ENCODE peak calls at places on chromosome 4, in four cellular contexts. T, U, R and G are unnamed samples. For H3K4me1, the result is how much of the 10 kb centered on the place peaks cover.

GRCh38 chr4:120921456-120922389 is 803 bp downstream of the PRDM5 start:
- DNase-seq in T (no peak), U (no peak), R (peak), G (peak)

GRCh38 chr4:18397681-18398080 is 376.1 kb upstream of the LCORL start:
- DNase-seq in T (no peak), U (no peak), R (no peak), G (no peak)

GRCh38 chr4:38154251-38154650 is 194.1 kb downstream of the PTTG2 start:
- DNase-seq in T (no peak), U (no peak), R (no peak), G (peak)

GRCh38 chr4:38188631-38189101 is 228.5 kb downstream of the PTTG2 start:
- DNase-seq in T (no peak), U (no peak), R (no peak), G (no peak)

GRCh38 chr4:176753049-176753448 is 39.7 kb downstream of the VEGFC start:
- DNase-seq in T (no peak), U (no peak), R (no peak), G (peak)

GRCh38 chr4:89836897-89837384 is at the start of gene SNCA:
- DNase-seq in T (no peak), U (peak), R (peak), G (peak)

GRCh38 chr4:78601013-78601412 is 49.4 kb downstream of the ANXA3 start:
- DNase-seq in T (peak), U (peak), R (no peak), G (no peak)

GRCh38 chr4:123649644-123650356 is 253.2 kb downstream of the SPRY1 start:
- DNase-seq in T (no peak), U (no peak), R (peak), G (peak)

GRCh38 chr4:751676-752075 is 46.0 kb downstream of the PCGF3 start:
- DNase-seq in T (no peak), U (no peak), R (no peak), G (no peak)

GRCh38 chr4:182881928-182882327 is 35.3 kb downstream of the DCTD start:
- DNase-seq in T (no peak), U (no peak), R (no peak), G (no peak)

GRCh38 chr4:4488405-4489404 is 53.1 kb downstream of the STX18 start:
- DNase-seq in T (peak), U (peak), R (peak), G (peak)
- H3K4me1 ChIP-seq in T (under half), U (under half), R (under half), G (under half)

GRCh38 chr4:119116925-119117900 is 18.4 kb upstream of the MYOZ2 start:
- DNase-seq in T (no peak), U (no peak), R (no peak), G (no peak)

GRCh38 chr4:119116021-119116420 is 19.6 kb upstream of the MYOZ2 start:
- DNase-seq in T (no peak), U (no peak), R (no peak), G (no peak)

GRCh38 chr4:119110121-119110520 is 25.5 kb upstream of the MYOZ2 start:
- DNase-seq in T (no peak), U (no peak), R (no peak), G (no peak)

GRCh38 chr4:119111296-119111695 is 24.3 kb upstream of the MYOZ2 start:
- DNase-seq in T (no peak), U (no peak), R (no peak), G (no peak)

DNA sequence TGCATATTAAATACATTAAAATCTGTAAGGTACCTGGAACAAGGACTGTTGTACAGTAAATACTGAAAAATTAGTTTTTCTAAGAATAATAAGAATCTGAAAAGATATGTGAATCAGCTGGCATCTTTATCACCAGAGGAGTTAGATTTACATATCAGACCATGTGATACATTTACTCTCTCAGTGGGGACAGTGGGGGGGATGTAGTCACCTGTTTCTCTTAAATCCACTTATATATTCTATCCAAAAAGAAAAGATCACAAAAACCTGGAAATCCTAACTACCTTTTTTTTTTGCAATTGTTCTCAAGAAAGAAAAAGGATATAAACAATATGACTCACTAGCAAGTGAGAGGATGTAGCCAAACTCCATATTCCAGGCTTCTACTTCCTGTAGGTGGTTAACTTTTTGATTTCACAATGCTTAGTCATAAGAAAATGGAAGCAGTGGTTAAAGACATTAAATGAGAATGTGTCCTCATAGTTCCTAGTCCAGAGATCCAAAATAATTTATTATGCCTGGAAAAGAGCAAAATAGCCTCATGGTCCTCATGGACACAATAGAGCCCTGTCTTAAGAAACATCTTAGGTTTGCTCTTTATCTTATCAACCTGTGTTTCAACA is 22.5 kb upstream of the MYOZ2 start:
- DNase-seq in T (no peak), U (no peak), R (peak), G (peak)
- TF ChIP-seq ELK1 in T (no peak), U (no peak), R (no peak), G (no peak)

DNA sequence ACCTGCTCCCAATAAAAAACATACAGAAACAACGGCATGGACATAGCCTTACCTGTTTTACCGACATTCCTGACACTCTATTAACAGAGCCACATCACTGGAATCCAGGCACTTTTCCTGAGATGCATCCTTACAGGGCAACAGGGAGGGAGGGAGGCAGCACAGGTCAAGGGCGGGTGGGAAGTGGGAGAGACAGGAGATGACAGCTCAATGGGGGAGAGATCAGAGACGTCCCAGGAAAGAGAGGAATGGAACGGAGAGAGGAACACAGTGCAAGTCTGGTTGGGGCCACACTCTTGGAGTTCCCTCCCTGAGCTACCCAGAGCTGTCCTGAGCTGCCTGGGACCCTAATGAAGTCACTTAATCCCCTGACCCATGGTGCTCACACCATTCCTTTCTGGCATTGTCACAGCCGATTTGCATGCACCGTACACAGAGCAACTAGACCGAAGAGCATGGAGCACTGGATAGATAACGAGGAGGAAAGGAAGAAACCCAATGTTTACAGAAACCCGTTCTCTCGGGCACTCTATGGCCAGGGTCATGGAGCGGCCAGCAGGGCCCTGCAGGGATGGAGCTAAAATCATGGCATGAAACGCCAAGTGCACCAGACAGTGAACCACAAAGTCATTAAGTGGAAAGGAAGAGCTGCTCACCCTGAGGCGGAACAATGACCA is 93.1 kb downstream of the NSUN7 start:
- DNase-seq in T (no peak), U (no peak), R (no peak), G (peak)
- H3K4me1 ChIP-seq in T (under half), U (under half), R (under half), G (under half)

GRCh38 chr4:82562553-82562854 is 716 bp upstream of the TMEM150C start:
- DNase-seq in T (no peak), U (no peak), R (no peak), G (no peak)

GRCh38 chr4:82559735-82560120 is 2.1 kb downstream of the TMEM150C start:
- DNase-seq in T (no peak), U (no peak), R (no peak), G (no peak)

GRCh38 chr4:82567444-82567843 is 5.7 kb upstream of the TMEM150C start:
- DNase-seq in T (no peak), U (no peak), R (no peak), G (no peak)

GRCh38 chr4:82560853-82561744 is 689 bp downstream of the TMEM150C start:
- DNase-seq in T (no peak), U (no peak), R (no peak), G (no peak)

DNA sequence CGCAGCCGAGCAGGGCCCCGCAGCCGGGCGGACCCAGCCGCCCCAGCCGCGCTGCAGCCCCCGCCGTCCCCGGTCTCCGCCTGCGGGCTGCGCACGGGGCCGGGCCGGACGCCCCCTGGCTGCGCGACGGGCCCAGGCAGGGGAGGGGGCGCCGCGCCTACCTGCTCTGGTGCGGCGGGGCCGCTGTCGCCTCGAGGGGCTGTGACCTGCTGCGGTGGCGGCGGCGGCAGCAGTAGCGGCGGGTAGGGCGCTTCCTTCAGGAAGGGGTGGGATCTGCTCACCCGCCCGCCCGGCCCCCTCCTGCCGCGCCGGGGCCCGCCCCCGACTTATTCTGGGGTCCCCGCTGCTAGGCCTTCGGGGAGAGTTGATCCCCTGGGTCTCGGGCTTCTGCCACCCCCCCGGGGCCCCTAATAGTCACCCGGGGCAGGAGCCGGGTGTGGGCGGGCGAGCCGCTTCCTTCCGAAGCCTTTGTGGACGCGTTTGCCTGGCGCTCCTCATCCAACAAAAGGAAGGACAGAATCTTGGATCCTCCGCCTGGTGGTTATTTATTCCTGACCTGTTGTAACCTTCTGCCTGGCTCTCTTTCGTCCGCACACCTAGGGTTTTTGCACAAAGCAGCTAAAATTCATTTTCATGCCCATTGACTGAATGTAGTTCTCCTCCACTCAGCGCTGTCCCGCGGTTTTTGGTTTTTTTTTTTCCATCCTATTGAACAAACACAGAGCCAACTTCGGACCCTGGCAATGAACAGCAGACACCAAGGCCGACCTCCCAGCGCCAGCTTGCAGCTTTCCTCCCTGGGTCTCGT is at the start of gene TMEM150C:
- DNase-seq in T (no peak), U (no peak), R (peak), G (no peak)
- TF ChIP-seq ELK1 in T (no peak), U (no peak), R (no peak), G (no peak)